ENCODE peak calls at places on chromosomes 7 and 10, in six cellular contexts. Y is astrocyte of the hippocampus, Q is aorta, M is NCI-H1092, U is mesendoderm, O is body of pancreas. A is an unnamed sample.

GRCh38 chr7:104943502-104944343 is 70.3 kb upstream of the KMT2E start:
- DNase-seq in Y (peak), Q (no peak), M (peak), U (peak), O (peak), A (no peak)

GRCh38 chr7:41695661-41696322 is 7.1 kb downstream of the INHBA start:
- DNase-seq in Y (no peak), Q (no peak), M (no peak), U (no peak), O (no peak), A (no peak)

GRCh38 chr10:110074298-110074697 is 66.5 kb downstream of the ADD3 start:
- DNase-seq in Y (no peak), Q (no peak), M (no peak), U (no peak), O (no peak), A (no peak)

GRCh38 chr10:106440767-106441166 is 723.7 kb downstream of the SORCS1 start:
- DNase-seq in Y (no peak), Q (no peak), M (no peak), U (peak), O (no peak), A (no peak)

GRCh38 chr7:74012842-74013249 is 15.1 kb upstream of the ELN start:
- DNase-seq in Y (peak), Q (peak), M (no peak), U (peak), O (no peak), A (no peak)

GRCh38 chr7:117896339-117896738 is 23.1 kb upstream of the CTTNBP2 start:
- DNase-seq in Y (no peak), Q (no peak), M (no peak), U (no peak), O (no peak), A (no peak)

GRCh38 chr7:1859266-1860035 is 189.4 kb downstream of the ELFN1 start:
- DNase-seq in Y (no peak), Q (peak), M (no peak), U (no peak), O (no peak), A (no peak)

GRCh38 chr10:97411411-97411810 is 10.3 kb upstream of the RRP12 start:
- DNase-seq in Y (peak), Q (no peak), M (no peak), U (no peak), O (no peak), A (no peak)

GRCh38 chr7:103811997-103812396 is 177.5 kb downstream of the RELN start:
- DNase-seq in Y (no peak), Q (no peak), M (no peak), U (peak), O (no peak), A (no peak)

GRCh38 chr10:94963901-94964300 is 25.4 kb downstream of the CYP2C9 start:
- DNase-seq in Y (peak), Q (no peak), M (peak), U (peak), O (peak), A (no peak)

GRCh38 chr7:157670490-157671357 is 333.9 kb downstream of the DNAJB6 start:
- DNase-seq in Y (peak), Q (no peak), M (no peak), U (peak), O (no peak), A (no peak)

GRCh38 chr7:5702876-5703571 is 78.4 kb downstream of the RNF216 start:
- DNase-seq in Y (peak), Q (no peak), M (no peak), U (peak), O (peak), A (no peak)

GRCh38 chr10:102375250-102375649 is 20.3 kb upstream of the NFKB2 start:
- DNase-seq in Y (no peak), Q (no peak), M (no peak), U (peak), O (no peak), A (no peak)

GRCh38 chr10:110772454-110773025 is 99.2 kb upstream of the PDCD4 start:
- DNase-seq in Y (no peak), Q (no peak), M (no peak), U (no peak), O (no peak), A (no peak)

GRCh38 chr10:11181996-11182395 is 164.3 kb downstream of the CELF2 start:
- DNase-seq in Y (peak), Q (peak), M (no peak), U (no peak), O (peak), A (no peak)

GRCh38 chr7:30853576-30853975 is 58.1 kb upstream of the AQP1 start:
- DNase-seq in Y (no peak), Q (no peak), M (no peak), U (no peak), O (no peak), A (no peak)

GRCh38 chr7:117118579-117119180 is 165.4 kb downstream of the ST7 start:
- DNase-seq in Y (no peak), Q (no peak), M (no peak), U (peak), O (no peak), A (no peak)

GRCh38 chr10:121243003-121243898 is 355.0 kb downstream of the FGFR2 start:
- DNase-seq in Y (peak), Q (no peak), M (no peak), U (no peak), O (no peak), A (no peak)

GRCh38 chr10:123266981-123267380 is 112.8 kb downstream of the BUB3 start:
- DNase-seq in Y (no peak), Q (no peak), M (no peak), U (no peak), O (no peak), A (no peak)

GRCh38 chr10:24784061-24784460 is 60.4 kb upstream of the ARHGAP21 start:
- DNase-seq in Y (no peak), Q (no peak), M (no peak), U (no peak), O (no peak), A (no peak)

GRCh38 chr10:86355571-86356038 is 11.0 kb downstream of the GRID1 start:
- DNase-seq in Y (no peak), Q (peak), M (peak), U (no peak), O (peak), A (no peak)

GRCh38 chr7:89994483-89994882 is 159.8 kb upstream of the STEAP1 start:
- DNase-seq in Y (no peak), Q (no peak), M (no peak), U (no peak), O (no peak), A (no peak)

GRCh38 chr10:2599571-2599970 is 467.8 kb upstream of the PFKP start:
- DNase-seq in Y (no peak), Q (no peak), M (no peak), U (no peak), O (no peak), A (no peak)

GRCh38 chr7:100893910-100894763 is 1.6 kb downstream of the ACHE start:
- DNase-seq in Y (no peak), Q (no peak), M (no peak), U (no peak), O (no peak), A (no peak)

A was measured in vagina.